ENCODE peak calls at places on chromosomes 5 and 9, in six cellular contexts. T is adrenal gland, S is PC-9, B is psoas muscle, R is A549, Y is brain microvascular endothelial cell. L is an unnamed sample.

GRCh38 chr9:3332802-3333201 is 193.0 kb downstream of the RFX3 start:
- DNase-seq in S (no peak), T (no peak), Y (no peak), R (no peak), B (no peak), L (no peak)

GRCh38 chr9:110821064-110821463 is 152.5 kb downstream of the MUSK start:
- DNase-seq in B (no peak), T (no peak), Y (no peak), R (no peak), S (no peak), L (no peak)

GRCh38 chr9:136145580-136145979 is 26.9 kb upstream of the TMEM250 start:
- DNase-seq in T (no peak), S (no peak), Y (no peak), B (no peak), R (no peak), L (no peak)

GRCh38 chr5:72667708-72668107 is 148.8 kb upstream of the TNPO1 start:
- DNase-seq in B (no peak), S (no peak), Y (no peak), R (no peak), T (no peak), L (no peak)

GRCh38 chr9:5554254-5554653 is 43.9 kb downstream of the PDCD1LG2 start:
- DNase-seq in R (no peak), Y (no peak), B (no peak), T (no peak), S (no peak), L (no peak)

GRCh38 chr5:6108981-6109595 is 269.3 kb downstream of the MED10 start:
- DNase-seq in S (no peak), Y (no peak), B (no peak), T (no peak), R (no peak), L (no peak)

GRCh38 chr9:6414291-6414690 is 1.3 kb downstream of the UHRF2 start:
- DNase-seq in B (no peak), T (no peak), Y (peak; percentile 32), S (peak; percentile 2), R (no peak), L (no peak)

GRCh38 chr9:8366161-8366926 is 566.8 kb upstream of the DMAC1 start:
- DNase-seq in B (no peak), S (no peak), T (no peak), Y (peak; percentile 68), R (no peak), L (no peak)

GRCh38 chr9:111983484-111983908 is 86.9 kb downstream of the UGCG start:
- DNase-seq in R (no peak), S (no peak), B (no peak), T (no peak), Y (no peak), L (no peak)

GRCh38 chr9:92265159-92265558 is 28.3 kb downstream of the IARS1 start:
- DNase-seq in B (no peak), T (no peak), R (no peak), Y (no peak), S (no peak), L (no peak)

GRCh38 chr5:62790348-62790747 is 211.7 kb downstream of the LRRC70 start:
- DNase-seq in Y (no peak), T (no peak), S (no peak), R (no peak), B (no peak), L (peak; percentile 40)

GRCh38 chr9:104068546-104068945 is 25.6 kb upstream of the SMC2 start:
- DNase-seq in Y (no peak), B (no peak), R (no peak), T (no peak), S (no peak), L (no peak)

GRCh38 chr5:66840527-66841013 is 244.4 kb downstream of the MAST4 start:
- DNase-seq in R (no peak), T (no peak), B (no peak), S (no peak), Y (no peak), L (no peak)

DNA sequence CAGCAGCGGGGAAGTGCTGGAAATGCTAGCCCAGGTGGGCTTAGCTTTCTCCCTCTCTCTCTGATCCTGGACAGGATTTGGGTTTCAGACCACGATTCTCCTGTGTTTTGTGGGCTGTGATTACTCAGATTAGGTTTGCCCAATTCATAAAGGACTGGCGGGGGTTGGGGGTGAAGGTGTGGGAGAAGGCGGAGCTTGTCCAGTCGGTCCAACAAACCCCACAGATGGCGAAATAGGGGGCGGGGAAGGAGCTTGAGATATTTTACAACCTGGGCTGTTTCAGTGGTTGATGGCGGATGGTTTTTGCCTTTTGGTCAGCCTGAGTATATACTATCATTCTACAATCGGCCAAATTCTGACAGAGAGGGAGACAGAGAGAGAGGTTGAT is 35.2 kb downstream of the PCDHAC2 start:
- DNase-seq in T (no peak), B (no peak), R (peak; percentile 67), Y (no peak), S (peak; percentile 67), L (no peak)
- H3K4me3 ChIP-seq in T (no peak overlapping the region), B (no peak overlapping the region), R (peak overlapping the region; percentile 47), Y (no peak overlapping the region), S (peak overlapping the region; percentile 41), L (peak overlapping the region; percentile 54)

GRCh38 chr5:27041372-27041771 is 3.0 kb upstream of the CDH9 start:
- DNase-seq in R (no peak), T (no peak), B (no peak), Y (no peak), S (no peak), L (no peak)

GRCh38 chr5:27034531-27034930 is 3.9 kb downstream of the CDH9 start:
- DNase-seq in R (no peak), T (no peak), S (no peak), Y (no peak), B (no peak), L (no peak)

DNA sequence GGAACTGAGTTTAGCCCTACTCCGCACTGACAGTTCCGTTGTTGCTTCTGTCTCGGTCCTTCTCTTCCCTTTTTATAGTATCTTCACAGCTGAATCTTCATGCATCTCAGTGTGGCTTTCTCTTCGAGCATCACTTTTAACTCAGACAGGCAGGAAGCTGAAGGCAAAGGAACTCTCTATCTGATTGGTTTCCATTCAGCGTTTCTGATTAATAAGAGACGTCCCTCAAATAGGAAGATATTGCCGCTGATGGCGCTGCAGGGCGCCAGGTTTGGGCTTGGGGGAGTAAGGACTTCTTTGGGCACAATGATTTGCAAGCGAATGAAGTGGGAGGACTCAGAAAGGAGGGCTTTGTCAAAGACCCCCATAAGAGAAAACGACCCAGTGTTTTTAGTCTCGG is at the start of gene CDH9:
- DNase-seq in R (no peak), S (no peak), B (no peak), T (no peak), Y (no peak), L (no peak)
- TF ChIP-seq CTCF in R (peak; percentile 14), S (no peak), B (no peak), T (no peak), Y (peak; percentile 47), L (no peak)

GRCh38 chr5:154201108-154201769 is 10.7 kb downstream of the GALNT10 start:
- DNase-seq in R (no peak), Y (no peak), T (no peak), B (no peak), S (no peak), L (no peak)

GRCh38 chr5:154205441-154206117 is 15.0 kb downstream of the GALNT10 start:
- DNase-seq in B (no peak), T (no peak), R (no peak), Y (peak; percentile 55), S (no peak), L (no peak)

GRCh38 chr5:154203798-154204578 is 13.5 kb downstream of the GALNT10 start:
- DNase-seq in Y (no peak), T (no peak), R (no peak), S (no peak), B (no peak), L (no peak)

GRCh38 chr5:154199671-154200220 is 9.2 kb downstream of the GALNT10 start:
- DNase-seq in Y (no peak), T (no peak), S (no peak), R (no peak), B (no peak), L (no peak)

GRCh38 chr5:154202379-154203260 is 12.1 kb downstream of the GALNT10 start:
- DNase-seq in B (no peak), T (no peak), R (no peak), S (peak; percentile 25), Y (no peak), L (no peak)
- H3K4me3 ChIP-seq in B (no peak overlapping the region), T (no peak overlapping the region), R (no peak overlapping the region), S (no peak overlapping the region), Y (no peak overlapping the region), L (no peak overlapping the region)

GRCh38 chr9:347667-348292 is 133.1 kb downstream of the DOCK8 start:
- DNase-seq in B (no peak), S (no peak), R (peak; percentile 35), T (no peak), Y (no peak), L (no peak)
- TF ChIP-seq CTCF in B (peak; percentile 88), S (peak; percentile 76), R (peak; percentile 93), T (peak; percentile 99), Y (peak; percentile 37), L (peak; percentile 83)

DNA sequence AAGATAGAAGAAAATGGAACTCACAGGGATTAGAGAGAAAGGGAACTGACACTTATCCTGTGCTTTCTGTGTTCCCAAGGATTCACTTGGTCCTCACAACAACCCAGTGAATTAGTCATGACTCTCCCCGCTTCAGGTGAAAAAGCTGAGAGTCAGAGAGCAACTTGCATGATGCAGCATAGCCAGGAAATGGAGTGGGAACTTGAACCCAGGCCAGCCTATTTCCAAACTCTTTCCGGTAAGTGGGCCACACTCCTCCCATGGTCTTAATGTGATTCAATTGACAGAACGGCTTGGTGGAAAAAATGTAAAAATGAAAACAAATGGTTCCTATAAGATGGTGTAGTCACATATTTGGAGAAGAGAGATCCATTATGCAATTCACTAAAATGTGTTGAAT is 45.9 kb upstream of the CEMIP2 start:
- DNase-seq in B (no peak), T (no peak), Y (no peak), S (no peak), R (no peak), L (no peak)
- H3K4me3 ChIP-seq in B (no peak overlapping the region), T (no peak overlapping the region), Y (no peak overlapping the region), S (no peak overlapping the region), R (no peak overlapping the region), L (no peak overlapping the region)

GRCh38 chr9:122379340-122379739 is 8.5 kb downstream of the PTGS1 start:
- DNase-seq in S (no peak), B (no peak), T (no peak), Y (no peak), R (no peak), L (no peak)
- TF ChIP-seq CTCF in S (peak; percentile 56), B (peak; percentile 19), T (no peak), Y (peak; percentile 67), R (peak; percentile 25), L (peak; percentile 61)